ENCODE peak calls at places on chromosomes 5 and 9, in four cellular contexts. J is SK-N-SH, R is H1, Y is HepG2. H is an unnamed sample.

GRCh38 chr5:139023276-139023675 is 148.1 kb upstream of the LRRTM2 start:
- DNase-seq in Y (no peak), J (no peak), R (no peak), H (no peak)

GRCh38 chr5:110034076-110034475 is 344.3 kb downstream of the MAN2A1 start:
- DNase-seq in J (no peak), R (no peak), Y (no peak), H (no peak)

GRCh38 chr5:72498284-72498683 is 8.9 kb downstream of the ZNF366 start:
- DNase-seq in R (no peak), J (no peak), Y (no peak), H (no peak)

GRCh38 chr5:129960831-129961230 is 56.6 kb downstream of the CHSY3 start:
- DNase-seq in J (no peak), Y (no peak), R (no peak), H (no peak)

GRCh38 chr5:170805666-170806065 is 22.1 kb downstream of the GABRP start:
- DNase-seq in J (no peak), R (no peak), Y (no peak), H (no peak)

GRCh38 chr9:100472725-100473261 is at the start of gene TMEFF1:
- DNase-seq in Y (peak), R (peak), J (peak), H (no peak)

GRCh38 chr9:95023217-95024003 is 294.1 kb downstream of the FANCC start:
- DNase-seq in J (no peak), Y (peak), R (no peak), H (no peak)

GRCh38 chr5:38515648-38516047 is 40.8 kb downstream of the LIFR start:
- DNase-seq in R (no peak), Y (peak), J (peak), H (no peak)

GRCh38 chr9:121141706-121142105 is 60.0 kb downstream of the RAB14 start:
- DNase-seq in Y (no peak), J (no peak), R (no peak), H (no peak)

GRCh38 chr5:36175043-36175442 is 23.1 kb downstream of the SKP2 start:
- DNase-seq in Y (no peak), R (no peak), J (no peak), H (no peak)

GRCh38 chr5:36570268-36570667 is 36.1 kb upstream of the SLC1A3 start:
- DNase-seq in Y (no peak), R (no peak), J (no peak), H (no peak)

GRCh38 chr5:113244966-113245365 is 189.8 kb downstream of the TSSK1B start:
- DNase-seq in Y (no peak), J (no peak), R (no peak), H (no peak)

GRCh38 chr9:113361304-113362018 is 12.1 kb downstream of the BSPRY start:
- DNase-seq in Y (no peak), R (no peak), J (no peak), H (no peak)

GRCh38 chr9:94973491-94973941 is 247.0 kb downstream of the AOPEP start:
- DNase-seq in Y (no peak), R (no peak), J (no peak), H (no peak)

GRCh38 chr5:114360816-114361723 is 800 bp upstream of the KCNN2 start:
- DNase-seq in Y (no peak), R (peak), J (peak), H (no peak)

GRCh38 chr9:132699926-132700325 is 29.7 kb downstream of the GTF3C4 start:
- DNase-seq in R (no peak), J (no peak), Y (no peak), H (no peak)

GRCh38 chr5:170552486-170553122 is 48.8 kb downstream of the KCNIP1 start:
- DNase-seq in R (no peak), Y (no peak), J (no peak), H (no peak)

GRCh38 chr5:143148461-143149170 is 254.9 kb downstream of the NR3C1 start:
- DNase-seq in J (no peak), Y (no peak), R (no peak), H (no peak)

DNA sequence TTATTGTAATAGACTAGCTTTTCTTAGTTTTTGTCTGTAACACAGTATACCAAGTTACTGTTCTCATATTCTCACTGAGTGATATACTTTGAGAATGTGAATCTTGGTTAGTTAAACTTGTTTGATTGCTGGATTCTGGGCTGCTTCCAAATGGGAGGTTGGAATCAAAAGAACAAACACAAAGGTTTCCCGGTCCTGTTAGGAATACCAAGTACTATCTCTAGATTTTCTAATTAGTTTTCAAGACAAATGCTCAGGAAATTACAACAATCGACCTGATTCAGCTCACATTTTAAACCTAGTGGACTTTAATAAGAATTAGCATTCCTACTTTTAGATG is 244.3 kb downstream of the CSNK1G3 start:
- DNase-seq in Y (no peak), J (no peak), R (no peak), H (no peak)
- TF ChIP-seq TCF12 in Y (no peak), J (no peak), R (no peak), H (no peak)

GRCh38 chr5:56825222-56825824 is 10.0 kb downstream of the MAP3K1 start:
- DNase-seq in R (no peak), J (no peak), Y (no peak), H (no peak)
- H3K9ac ChIP-seq in R (no peak), J (no peak), Y (no peak), H (no peak)

GRCh38 chr9:21996858-21997257 is 2.3 kb downstream of the CDKN2B-AS1 start:
- DNase-seq in Y (no peak), R (no peak), J (no peak), H (no peak)

GRCh38 chr9:21994526-21994995 is at the start of gene CDKN2B-AS1:
- DNase-seq in R (peak), J (peak), Y (no peak), H (no peak)

GRCh38 chr9:21996438-21996837 is 1.8 kb downstream of the CDKN2B-AS1 start:
- DNase-seq in J (no peak), Y (no peak), R (no peak), H (no peak)

GRCh38 chr9:21994996-21995651 is 533 bp downstream of the CDKN2B-AS1 start:
- DNase-seq in R (peak), Y (no peak), J (peak), H (peak)

GRCh38 chr9:21995652-21996275 is 1.2 kb downstream of the CDKN2B-AS1 start:
- DNase-seq in Y (no peak), R (peak), J (peak), H (no peak)
- TF ChIP-seq CTCF in Y (peak), R (no peak), J (peak), H (peak)

GRCh38 chr9:93826209-93826608 is 128.9 kb downstream of the BARX1 start:
- DNase-seq in J (no peak), Y (no peak), R (peak), H (no peak)
- TF ChIP-seq TCF12 in J (no peak), Y (no peak), R (peak), H (no peak)

GRCh38 chr9:93578844-93579243 is 2.5 kb downstream of the PHF2 start:
- DNase-seq in Y (no peak), J (no peak), R (no peak), H (no peak)
- H3K9ac ChIP-seq in Y (no peak), J (no peak), R (no peak), H (no peak)

GRCh38 chr9:15485836-15486678 is 24.7 kb downstream of the PSIP1 start:
- DNase-seq in J (no peak), Y (peak), R (no peak), H (no peak)
- TF ChIP-seq CTCF in J (peak), Y (peak), R (no peak), H (peak)

GRCh38 chr5:180291943-180292831 is at the start of gene MAPK9:
- DNase-seq in Y (peak), R (peak), J (peak), H (no peak)

GRCh38 chr5:180289966-180290365 is 1.9 kb downstream of the MAPK9 start:
- DNase-seq in R (no peak), Y (no peak), J (no peak), H (no peak)

GRCh38 chr5:180290568-180291233 is 1.2 kb downstream of the MAPK9 start:
- DNase-seq in J (no peak), Y (no peak), R (no peak), H (no peak)

GRCh38 chr5:180289433-180289832 is 2.5 kb downstream of the MAPK9 start:
- DNase-seq in R (no peak), Y (no peak), J (peak), H (no peak)

DNA sequence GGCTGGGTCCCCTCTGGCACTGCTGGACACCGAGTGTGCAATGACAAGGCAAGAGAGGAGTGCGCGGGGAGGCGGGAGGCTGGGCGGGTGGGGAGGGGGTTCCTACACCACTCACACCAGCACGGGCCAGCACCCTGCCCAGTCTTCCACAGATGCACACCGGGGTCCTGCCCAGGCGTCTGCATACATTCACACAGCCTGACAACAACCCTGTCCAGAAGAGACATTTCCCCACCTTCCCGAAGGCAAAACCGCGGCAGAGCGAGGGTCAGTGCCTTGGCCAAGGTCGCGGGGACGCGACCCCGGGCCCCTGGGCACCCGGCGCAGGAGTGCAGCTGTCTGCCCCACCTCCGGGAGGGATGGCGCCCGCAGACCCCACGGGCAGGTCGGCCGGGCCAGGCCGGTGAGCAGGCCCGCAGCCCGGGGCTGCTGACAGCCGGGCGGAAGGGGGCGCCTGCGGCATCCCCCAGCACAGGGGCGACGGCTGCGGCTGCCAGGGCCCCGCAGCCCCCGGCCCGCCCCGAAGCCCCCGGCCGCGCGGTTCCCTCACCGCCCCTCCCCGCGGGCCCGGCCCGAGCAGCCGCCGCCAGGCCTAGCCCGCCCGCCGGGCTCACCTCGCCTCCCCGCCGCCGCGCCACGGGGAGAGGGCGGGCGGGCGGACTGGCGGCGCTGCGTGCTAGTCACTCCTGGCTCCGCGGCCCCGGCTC is 496 bp downstream of the MAPK9 start:
- DNase-seq in R (peak), Y (no peak), J (no peak), H (no peak)
- TF ChIP-seq TCF12 in R (no peak), Y (no peak), J (no peak), H (no peak)

H was measured in GM12878.